ENCODE peak calls at places on chromosomes 12 and 14, in nine cellular contexts. H is activated CD4-positive, alpha-beta T cell treated with anti-CD3 and anti-CD28 coated beads, Interleukin-2, amount 10 ng/mL, durations not matched to agents 7 days and 5 days; N is A549; F is NCI-H510A treated with DMSO at 0.1 percent for 48 hours; C is SW 1271; B is mammary epithelial cell; P is A172; D is GM23248; S is activated gamma-delta T cell. U is an unnamed sample.

GRCh38 chr12:130132831-130133635 is 29.2 kb upstream of the FZD10 start:
- DNase-seq in H (no peak), N (no peak), F (peak; percentile 60), C (no peak), B (no peak), P (no peak), D (no peak), S (no peak), U (peak; percentile 74)

GRCh38 chr12:85632390-85632789 is 203.8 kb downstream of the RASSF9 start:
- DNase-seq in H (no peak), N (no peak), F (no peak), C (no peak), B (no peak), P (no peak), D (peak; percentile 28), S (no peak), U (no peak)

GRCh38 chr12:121513464-121514183 is 67.2 kb downstream of the KDM2B start:
- DNase-seq in H (no peak), N (peak; percentile 91), F (peak; percentile 88), C (no peak), B (no peak), P (peak; percentile 60), D (no peak), S (no peak), U (peak; percentile 28)

GRCh38 chr14:64614214-64614613 is 64.5 kb downstream of the PPP1R36 start:
- DNase-seq in H (no peak), N (no peak), F (no peak), C (no peak), B (no peak), P (no peak), D (no peak), S (no peak), U (no peak)

GRCh38 chr14:96986701-96987474 is 189.7 kb downstream of the VRK1 start:
- DNase-seq in H (no peak), N (no peak), F (no peak), C (no peak), B (no peak), P (no peak), D (no peak), S (no peak), U (no peak)

GRCh38 chr14:87494010-87494409 is 499.0 kb downstream of the GALC start:
- DNase-seq in H (no peak), N (no peak), F (no peak), C (no peak), B (no peak), P (no peak), D (no peak), S (no peak), U (peak; percentile 2)

GRCh38 chr14:100609941-100610391 is 22.7 kb upstream of the BEGAIN start:
- DNase-seq in H (no peak), N (no peak), F (no peak), C (no peak), B (no peak), P (no peak), D (no peak), S (no peak), U (no peak)

GRCh38 chr12:31362759-31363415 is 36.9 kb upstream of the SINHCAF start:
- DNase-seq in H (peak; percentile 63), N (no peak), F (peak; percentile 14), C (no peak), B (peak; percentile 37), P (no peak), D (no peak), S (no peak), U (no peak)

GRCh38 chr14:68627050-68627867 is 165.6 kb downstream of the ZFP36L1 start:
- DNase-seq in H (no peak), N (no peak), F (no peak), C (no peak), B (no peak), P (no peak), D (no peak), S (no peak), U (peak; percentile 100)

GRCh38 chr12:2666411-2666810 is 128.4 kb upstream of the FKBP4 start:
- DNase-seq in H (no peak), N (no peak), F (no peak), C (no peak), B (no peak), P (no peak), D (peak; percentile 20), S (no peak), U (no peak)

GRCh38 chr12:87661770-87662402 is 367.3 kb downstream of the C12orf50 start:
- DNase-seq in H (no peak), N (no peak), F (peak; percentile 88), C (no peak), B (no peak), P (peak; percentile 31), D (peak; percentile 21), S (no peak), U (peak; percentile 24)

GRCh38 chr12:30457621-30458289 is 237.9 kb downstream of the IPO8 start:
- DNase-seq in H (no peak), N (no peak), F (no peak), C (peak; percentile 61), B (peak; percentile 71), P (peak; percentile 78), D (peak; percentile 92), S (no peak), U (peak; percentile 29)

GRCh38 chr12:30417697-30418231 is 277.9 kb downstream of the IPO8 start:
- DNase-seq in H (no peak), N (no peak), F (no peak), C (peak; percentile 90), B (peak; percentile 98), P (peak; percentile 98), D (peak; percentile 96), S (no peak), U (peak; percentile 86)

U was measured in kidney tubule cell.